ENCODE peak calls at places on chromosome 1, in ten cellular contexts. J is heart left ventricle, L is NB4, V is IMR-90, M is GM23338, F is fibroblast of mammary gland, B is pancreas, U is heart right ventricle, C is brain microvascular endothelial cell, O is colonic mucosa. A is an unnamed sample.

GRCh38 chr1:28297826-28298225 is 31.0 kb upstream of the MED18 start:
- DNase-seq in J (no peak), L (no peak), V (no peak), M (no peak), F (no peak), B (no peak), U (no peak), C (no peak), O (no peak), A (no peak)

GRCh38 chr1:109050228-109050995 is 8.5 kb upstream of the WDR47 start:
- DNase-seq in J (no peak), L (no peak), V (no peak), M (no peak), F (no peak), B (no peak), U (no peak), C (no peak), O (no peak), A (no peak)

GRCh38 chr1:9317591-9318331 is 25.1 kb downstream of the SPSB1 start:
- DNase-seq in J (peak; percentile 51), L (no peak), V (peak; percentile 74), M (no peak), F (peak; percentile 66), B (no peak), U (no peak), C (no peak), O (no peak), A (peak; percentile 79)

GRCh38 chr1:156368889-156369684 is at the start of gene RHBG:
- DNase-seq in J (peak; percentile 37), L (peak; percentile 54), V (peak; percentile 2), M (peak; percentile 93), F (no peak), B (peak; percentile 80), U (peak; percentile 45), C (no peak), O (peak; percentile 76), A (peak; percentile 31)

GRCh38 chr1:209455133-209455532 is 128.4 kb upstream of the CAMK1G start:
- DNase-seq in J (no peak), L (no peak), V (peak; percentile 7), M (no peak), F (peak; percentile 38), B (no peak), U (no peak), C (no peak), O (no peak), A (no peak)

GRCh38 chr1:216750031-216750627 is 26.9 kb upstream of the ESRRG start:
- DNase-seq in J (peak; percentile 30), L (peak; percentile 33), V (peak; percentile 69), M (peak; percentile 86), F (peak; percentile 51), B (peak; percentile 16), U (no peak), C (peak; percentile 45), O (peak; percentile 20), A (peak; percentile 66)

GRCh38 chr1:7406641-7407546 is 364.2 kb upstream of the VAMP3 start:
- DNase-seq in J (no peak), L (no peak), V (no peak), M (no peak), F (no peak), B (no peak), U (no peak), C (no peak), O (peak; percentile 10), A (no peak)

GRCh38 chr1:6794164-6794563 is 8.9 kb downstream of the CAMTA1 start:
- DNase-seq in J (no peak), L (peak; percentile 50), V (peak; percentile 74), M (peak; percentile 41), F (peak; percentile 68), B (no peak), U (no peak), C (no peak), O (no peak), A (peak; percentile 72)

DNA sequence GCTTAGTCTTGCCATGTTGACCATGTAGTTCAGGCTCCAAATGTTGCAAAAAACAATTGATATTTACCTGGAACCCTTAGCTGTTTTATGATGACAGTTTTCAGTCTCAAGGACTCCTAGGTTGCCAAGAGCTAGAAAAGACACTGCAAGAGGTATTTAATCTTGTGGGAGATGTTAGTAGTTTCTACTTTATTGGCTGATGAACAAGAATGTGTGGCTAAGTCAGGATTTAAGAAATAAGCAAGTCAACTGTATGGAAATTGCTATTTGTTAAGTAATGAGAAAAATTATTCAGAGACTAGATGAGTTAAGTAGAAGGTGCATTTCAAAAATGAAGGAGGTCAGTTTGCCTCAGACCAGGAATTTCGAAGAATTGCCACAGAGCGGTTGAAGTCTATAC is 639.7 kb upstream of the USP24 start:
- DNase-seq in J (no peak), L (no peak), V (peak; percentile 54), M (no peak), F (no peak), B (no peak), U (no peak), C (no peak), O (no peak), A (peak; percentile 18)
- TF ChIP-seq CTCF in J (no peak), L (no peak), V (no peak), M (no peak), F (no peak), B (no peak), U (no peak), C (no peak), O (no peak), A (no peak)

GRCh38 chr1:150548632-150549495 is at the start of gene ADAMTSL4:
- DNase-seq in J (peak; percentile 59), L (peak; percentile 86), V (peak; percentile 78), M (peak; percentile 84), F (peak; percentile 87), B (no peak), U (peak; percentile 65), C (peak; percentile 48), O (no peak), A (peak; percentile 81)

GRCh38 chr1:150551784-150552691 is 2.8 kb downstream of the ADAMTSL4 start:
- DNase-seq in J (peak; percentile 91), L (peak; percentile 98), V (peak; percentile 92), M (no peak), F (peak; percentile 96), B (peak; percentile 69), U (peak; percentile 79), C (peak; percentile 89), O (peak; percentile 70), A (peak; percentile 94)

GRCh38 chr1:150549496-150550221 is 451 bp downstream of the ADAMTSL4 start:
- DNase-seq in J (no peak), L (no peak), V (no peak), M (peak; percentile 75), F (peak; percentile 34), B (no peak), U (no peak), C (no peak), O (no peak), A (no peak)

GRCh38 chr1:150551049-150551783 is 2.0 kb downstream of the ADAMTSL4 start:
- DNase-seq in J (peak; percentile 5), L (no peak), V (no peak), M (no peak), F (peak; percentile 50), B (no peak), U (no peak), C (no peak), O (no peak), A (no peak)

DNA sequence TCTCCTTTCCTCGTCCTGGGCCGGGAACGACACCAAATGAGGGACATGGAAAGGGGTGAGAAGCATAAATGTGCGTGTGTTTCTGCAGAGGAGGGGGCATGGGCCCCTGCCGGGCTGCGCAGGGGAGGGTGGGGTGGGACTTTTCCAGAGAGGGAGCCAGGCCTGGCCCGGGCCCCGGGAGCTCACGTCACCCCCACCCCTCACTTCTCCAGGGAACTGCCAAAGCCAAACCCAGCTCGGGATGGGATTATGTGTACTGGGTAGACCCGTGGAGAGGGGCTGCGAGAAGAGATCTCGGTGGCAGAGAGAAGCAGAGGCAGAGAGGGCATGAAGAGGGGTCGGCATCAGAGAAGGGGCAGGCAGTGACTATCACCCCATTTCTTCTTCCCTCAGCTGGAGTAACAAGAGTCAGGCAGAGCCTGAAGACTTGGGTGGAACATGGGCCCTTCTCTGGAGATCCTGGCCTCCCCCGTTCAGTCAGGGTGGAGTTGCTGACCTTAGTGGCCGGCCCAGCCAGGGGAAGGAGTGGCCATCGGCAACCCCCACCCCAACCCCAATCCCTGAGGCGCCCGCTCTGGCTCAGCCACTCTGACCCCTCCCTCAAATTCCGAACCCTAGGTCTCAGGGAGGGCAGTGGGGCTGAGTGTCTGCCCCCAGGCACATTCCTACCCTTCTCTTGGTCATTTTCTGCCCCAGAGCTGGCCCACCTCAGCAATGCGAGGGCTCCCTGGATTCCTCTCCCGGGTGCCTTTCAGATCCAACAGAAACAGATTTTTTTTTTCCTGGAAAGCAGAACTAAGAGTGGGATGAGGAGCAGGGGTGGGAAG is 1.2 kb downstream of the ADAMTSL4 start:
- DNase-seq in J (no peak), L (no peak), V (no peak), M (peak; percentile 29), F (peak; percentile 39), B (no peak), U (no peak), C (no peak), O (no peak), A (no peak)
- H3K4me3 ChIP-seq in J (no peak overlapping the region), L (no peak overlapping the region), V (peak overlapping the region; percentile 50), M (peak overlapping the region; percentile 83), F (peak overlapping the region; percentile 67), B (no peak overlapping the region), U (peak overlapping the region; percentile 66), C (no peak overlapping the region), O (no peak overlapping the region), A (peak overlapping the region; percentile 50)

GRCh38 chr1:19664453-19665043 is at the start of gene HTR6:
- DNase-seq in J (no peak), L (no peak), V (no peak), M (no peak), F (no peak), B (no peak), U (no peak), C (no peak), O (no peak), A (no peak)

GRCh38 chr1:19665044-19665455 is 375 bp downstream of the HTR6 start:
- DNase-seq in J (no peak), L (no peak), V (no peak), M (no peak), F (no peak), B (no peak), U (no peak), C (no peak), O (no peak), A (no peak)

GRCh38 chr1:19658186-19658585 is 6.5 kb upstream of the HTR6 start:
- DNase-seq in J (no peak), L (no peak), V (no peak), M (no peak), F (no peak), B (no peak), U (no peak), C (no peak), O (no peak), A (no peak)

GRCh38 chr1:19662313-19662712 is 2.4 kb upstream of the HTR6 start:
- DNase-seq in J (no peak), L (no peak), V (no peak), M (no peak), F (no peak), B (no peak), U (no peak), C (no peak), O (no peak), A (no peak)

DNA sequence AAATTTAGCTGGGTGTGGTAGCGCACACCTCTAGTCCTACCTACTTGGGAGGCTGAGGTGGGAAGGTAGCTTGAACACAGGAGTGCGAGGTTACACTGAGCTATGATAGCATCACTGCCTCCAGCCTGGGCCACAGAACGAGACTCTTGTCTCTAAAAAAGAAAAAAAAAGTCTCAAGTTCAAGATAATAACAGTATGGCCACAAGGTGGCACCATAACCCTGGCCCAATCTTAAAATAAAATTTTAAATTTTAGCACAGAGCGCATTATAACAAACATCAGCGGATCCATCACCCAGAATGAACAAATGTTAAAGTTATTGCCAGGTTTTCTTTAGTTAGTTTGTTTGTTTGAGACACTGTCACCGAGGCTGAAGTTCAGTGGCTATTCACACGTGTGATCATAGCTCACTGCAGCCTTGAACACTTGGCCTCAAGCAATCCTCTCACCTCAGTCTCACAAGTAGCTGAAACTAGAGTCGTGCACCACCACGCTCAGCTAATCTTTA is 2.9 kb upstream of the HTR6 start:
- DNase-seq in J (no peak), L (peak; percentile 44), V (peak; percentile 52), M (peak; percentile 74), F (peak; percentile 59), B (no peak), U (no peak), C (peak; percentile 34), O (no peak), A (peak; percentile 73)
- TF ChIP-seq CTCF in J (peak; percentile 62), L (peak; percentile 42), V (peak; percentile 75), M (peak; percentile 63), F (peak; percentile 65), B (peak; percentile 50), U (peak; percentile 78), C (peak; percentile 64), O (peak; percentile 52), A (peak; percentile 66)

DNA sequence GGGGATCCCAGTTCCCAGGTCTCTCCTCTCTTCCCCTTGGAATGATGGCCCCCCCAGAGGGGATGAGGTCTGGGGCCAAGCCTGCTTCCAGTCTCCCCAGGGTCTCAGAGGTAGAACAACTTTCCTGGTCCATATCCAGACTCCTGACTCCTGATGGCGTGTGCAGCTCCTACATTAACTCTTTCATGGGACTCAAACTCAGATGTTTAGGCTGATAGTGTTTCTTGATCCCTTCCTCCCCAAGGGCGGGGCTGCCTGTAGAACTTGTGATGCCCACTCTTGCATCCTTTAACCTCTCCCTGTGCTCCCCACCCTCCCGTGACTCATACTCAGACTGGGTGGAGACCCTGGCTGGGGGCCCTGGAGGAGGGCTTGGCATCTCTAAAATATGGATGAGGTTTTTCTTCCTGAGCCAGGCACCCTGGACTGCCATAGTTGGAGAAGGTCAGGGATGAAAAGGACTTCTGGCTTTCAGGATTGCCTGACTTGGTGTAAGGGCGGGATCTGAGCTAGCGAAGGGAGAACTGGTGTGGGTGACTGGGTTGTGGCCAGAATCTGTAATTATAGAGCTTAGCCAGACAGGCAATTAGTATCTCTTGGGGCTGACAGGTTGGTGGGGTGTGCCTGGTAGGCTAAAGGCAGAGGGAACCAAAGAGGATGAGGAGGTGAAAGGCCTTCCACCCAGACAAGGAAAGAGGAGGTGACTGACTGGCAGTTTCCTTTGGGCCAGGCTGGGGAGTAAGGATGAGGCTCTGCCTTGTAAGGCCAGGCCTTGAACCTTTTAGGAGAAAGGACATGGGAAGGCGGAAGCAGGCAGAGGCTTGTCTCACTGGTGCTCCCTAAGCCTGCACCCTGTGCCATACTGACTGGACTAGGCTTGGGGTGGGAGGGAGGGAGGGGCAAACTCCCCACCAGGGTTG is 1.5 kb downstream of the ATP8B2 start:
- DNase-seq in J (peak; percentile 70), L (peak; percentile 19), V (peak; percentile 64), M (no peak), F (peak; percentile 92), B (no peak), U (peak; percentile 41), C (peak; percentile 24), O (peak; percentile 52), A (peak; percentile 79)
- H3K4me3 ChIP-seq in J (peak overlapping the region; percentile 71), L (no peak overlapping the region), V (peak overlapping the region; percentile 77), M (peak overlapping the region; percentile 89), F (peak overlapping the region; percentile 72), B (peak overlapping the region; percentile 62), U (peak overlapping the region; percentile 74), C (peak overlapping the region; percentile 83), O (peak overlapping the region; percentile 46), A (peak overlapping the region; percentile 85)

A was measured in cardiac fibroblast.